ENCODE peak calls at places on chromosome 11, in ten cellular contexts. One of them, this sample, is unnamed.
A peak's percentile ranks its signal among the peaks of the same experiment; 100 is the strongest.

GRCh38 chr11:45949992-45950407 is 27.5 kb downstream of the LARGE2 start:
- DNase-seq in foreskin fibroblast: no peak
- DNase-seq in neuronal stem cell: no peak
- DNase-seq in cardiac fibroblast: peak; percentile 12
- DNase-seq in vagina: no peak
- DNase-seq in A673: no peak
- DNase-seq in CD8-positive, alpha-beta T cell: no peak
- DNase-seq in CD8-positive, alpha-beta memory T cell: no peak
- DNase-seq in gastrocnemius medialis: no peak
- DNase-seq in pancreas: no peak
- DNase-seq in this sample: no peak

GRCh38 chr11:63770763-63771162 is 2.2 kb upstream of the ZFTA start:
- DNase-seq in foreskin fibroblast: peak; percentile 52
- DNase-seq in neuronal stem cell: no peak
- DNase-seq in cardiac fibroblast: no peak
- DNase-seq in vagina: no peak
- DNase-seq in A673: no peak
- DNase-seq in CD8-positive, alpha-beta T cell: no peak
- DNase-seq in CD8-positive, alpha-beta memory T cell: no peak
- DNase-seq in gastrocnemius medialis: no peak
- DNase-seq in pancreas: no peak
- DNase-seq in this sample: peak; percentile 32

GRCh38 chr11:43920598-43921419 is 21.6 kb upstream of the C11orf96 start:
- DNase-seq in foreskin fibroblast: peak; percentile 99
- DNase-seq in neuronal stem cell: no peak
- DNase-seq in cardiac fibroblast: peak; percentile 100
- DNase-seq in vagina: peak; percentile 99
- DNase-seq in A673: peak; percentile 94
- DNase-seq in CD8-positive, alpha-beta T cell: no peak
- DNase-seq in CD8-positive, alpha-beta memory T cell: no peak
- DNase-seq in gastrocnemius medialis: peak; percentile 79
- DNase-seq in pancreas: no peak
- DNase-seq in this sample: peak; percentile 100

GRCh38 chr11:45075519-45075918 is 70.9 kb upstream of the PRDM11 start:
- DNase-seq in foreskin fibroblast: no peak
- DNase-seq in neuronal stem cell: no peak
- DNase-seq in cardiac fibroblast: no peak
- DNase-seq in vagina: no peak
- DNase-seq in A673: no peak
- DNase-seq in CD8-positive, alpha-beta T cell: no peak
- DNase-seq in CD8-positive, alpha-beta memory T cell: no peak
- DNase-seq in gastrocnemius medialis: no peak
- DNase-seq in pancreas: no peak
- DNase-seq in this sample: no peak

GRCh38 chr11:18745251-18745650 is 19.3 kb upstream of the IGSF22 start:
- DNase-seq in foreskin fibroblast: no peak
- DNase-seq in neuronal stem cell: no peak
- DNase-seq in cardiac fibroblast: no peak
- DNase-seq in vagina: no peak
- DNase-seq in A673: no peak
- DNase-seq in CD8-positive, alpha-beta T cell: no peak
- DNase-seq in CD8-positive, alpha-beta memory T cell: no peak
- DNase-seq in gastrocnemius medialis: no peak
- DNase-seq in pancreas: no peak
- DNase-seq in this sample: no peak

GRCh38 chr11:65478411-65479183 is 20.2 kb upstream of the MALAT1 start:
- DNase-seq in foreskin fibroblast: peak; percentile 67
- DNase-seq in neuronal stem cell: no peak
- DNase-seq in cardiac fibroblast: peak; percentile 87
- DNase-seq in vagina: peak; percentile 91
- DNase-seq in A673: no peak
- DNase-seq in CD8-positive, alpha-beta T cell: no peak
- DNase-seq in CD8-positive, alpha-beta memory T cell: no peak
- DNase-seq in gastrocnemius medialis: no peak
- DNase-seq in pancreas: peak; percentile 78
- DNase-seq in this sample: peak; percentile 71

GRCh38 chr11:100612766-100613165 is 74.3 kb upstream of the ARHGAP42 start:
- DNase-seq in foreskin fibroblast: no peak
- DNase-seq in neuronal stem cell: no peak
- DNase-seq in cardiac fibroblast: no peak
- DNase-seq in vagina: no peak
- DNase-seq in A673: no peak
- DNase-seq in CD8-positive, alpha-beta T cell: no peak
- DNase-seq in CD8-positive, alpha-beta memory T cell: no peak
- DNase-seq in gastrocnemius medialis: no peak
- DNase-seq in pancreas: no peak
- DNase-seq in this sample: no peak

GRCh38 chr11:129743029-129743846 is 72.4 kb upstream of the TMEM45B start:
- DNase-seq in foreskin fibroblast: peak; percentile 15
- DNase-seq in neuronal stem cell: no peak
- DNase-seq in cardiac fibroblast: no peak
- DNase-seq in vagina: no peak
- DNase-seq in A673: no peak
- DNase-seq in CD8-positive, alpha-beta T cell: no peak
- DNase-seq in CD8-positive, alpha-beta memory T cell: no peak
- DNase-seq in gastrocnemius medialis: no peak
- DNase-seq in pancreas: no peak
- DNase-seq in this sample: no peak

GRCh38 chr11:1852885-1853284 is at the start of gene LSP1:
- DNase-seq in foreskin fibroblast: no peak
- DNase-seq in neuronal stem cell: no peak
- DNase-seq in cardiac fibroblast: no peak
- DNase-seq in vagina: no peak
- DNase-seq in A673: no peak
- DNase-seq in CD8-positive, alpha-beta T cell: peak; percentile 81
- DNase-seq in CD8-positive, alpha-beta memory T cell: peak; percentile 69
- DNase-seq in gastrocnemius medialis: no peak
- DNase-seq in pancreas: peak; percentile 77
- DNase-seq in this sample: no peak

GRCh38 chr11:45942381-45942780 is 19.9 kb downstream of the LARGE2 start:
- DNase-seq in foreskin fibroblast: no peak
- DNase-seq in neuronal stem cell: no peak
- DNase-seq in cardiac fibroblast: no peak
- DNase-seq in vagina: no peak
- DNase-seq in A673: no peak
- DNase-seq in CD8-positive, alpha-beta T cell: no peak
- DNase-seq in CD8-positive, alpha-beta memory T cell: no peak
- DNase-seq in gastrocnemius medialis: no peak
- DNase-seq in pancreas: no peak
- DNase-seq in this sample: no peak

GRCh38 chr11:93131709-93132108 is 66.1 kb downstream of the SLC36A4 start:
- DNase-seq in foreskin fibroblast: no peak
- DNase-seq in neuronal stem cell: no peak
- DNase-seq in cardiac fibroblast: no peak
- DNase-seq in vagina: no peak
- DNase-seq in A673: peak; percentile 37
- DNase-seq in CD8-positive, alpha-beta T cell: no peak
- DNase-seq in CD8-positive, alpha-beta memory T cell: no peak
- DNase-seq in gastrocnemius medialis: no peak
- DNase-seq in pancreas: no peak
- DNase-seq in this sample: peak; percentile 10

GRCh38 chr11:14015711-14016110 is 53.2 kb downstream of the SPON1 start:
- DNase-seq in foreskin fibroblast: peak; percentile 80
- DNase-seq in neuronal stem cell: peak; percentile 5
- DNase-seq in cardiac fibroblast: peak; percentile 43
- DNase-seq in vagina: no peak
- DNase-seq in A673: no peak
- DNase-seq in CD8-positive, alpha-beta T cell: no peak
- DNase-seq in CD8-positive, alpha-beta memory T cell: no peak
- DNase-seq in gastrocnemius medialis: no peak
- DNase-seq in pancreas: no peak
- DNase-seq in this sample: peak; percentile 22

GRCh38 chr11:14544611-14545010 is 24.4 kb upstream of the PSMA1 start:
- DNase-seq in foreskin fibroblast: peak; percentile 36
- DNase-seq in neuronal stem cell: no peak
- DNase-seq in cardiac fibroblast: peak; percentile 64
- DNase-seq in vagina: no peak
- DNase-seq in A673: no peak
- DNase-seq in CD8-positive, alpha-beta T cell: no peak
- DNase-seq in CD8-positive, alpha-beta memory T cell: no peak
- DNase-seq in gastrocnemius medialis: no peak
- DNase-seq in pancreas: no peak
- DNase-seq in this sample: peak; percentile 91

GRCh38 chr11:69537126-69537525 is 55.7 kb downstream of the LINC01488 start:
- DNase-seq in foreskin fibroblast: no peak
- DNase-seq in neuronal stem cell: no peak
- DNase-seq in cardiac fibroblast: no peak
- DNase-seq in vagina: no peak
- DNase-seq in A673: no peak
- DNase-seq in CD8-positive, alpha-beta T cell: no peak
- DNase-seq in CD8-positive, alpha-beta memory T cell: no peak
- DNase-seq in gastrocnemius medialis: no peak
- DNase-seq in pancreas: peak; percentile 30
- DNase-seq in this sample: no peak

DNA sequence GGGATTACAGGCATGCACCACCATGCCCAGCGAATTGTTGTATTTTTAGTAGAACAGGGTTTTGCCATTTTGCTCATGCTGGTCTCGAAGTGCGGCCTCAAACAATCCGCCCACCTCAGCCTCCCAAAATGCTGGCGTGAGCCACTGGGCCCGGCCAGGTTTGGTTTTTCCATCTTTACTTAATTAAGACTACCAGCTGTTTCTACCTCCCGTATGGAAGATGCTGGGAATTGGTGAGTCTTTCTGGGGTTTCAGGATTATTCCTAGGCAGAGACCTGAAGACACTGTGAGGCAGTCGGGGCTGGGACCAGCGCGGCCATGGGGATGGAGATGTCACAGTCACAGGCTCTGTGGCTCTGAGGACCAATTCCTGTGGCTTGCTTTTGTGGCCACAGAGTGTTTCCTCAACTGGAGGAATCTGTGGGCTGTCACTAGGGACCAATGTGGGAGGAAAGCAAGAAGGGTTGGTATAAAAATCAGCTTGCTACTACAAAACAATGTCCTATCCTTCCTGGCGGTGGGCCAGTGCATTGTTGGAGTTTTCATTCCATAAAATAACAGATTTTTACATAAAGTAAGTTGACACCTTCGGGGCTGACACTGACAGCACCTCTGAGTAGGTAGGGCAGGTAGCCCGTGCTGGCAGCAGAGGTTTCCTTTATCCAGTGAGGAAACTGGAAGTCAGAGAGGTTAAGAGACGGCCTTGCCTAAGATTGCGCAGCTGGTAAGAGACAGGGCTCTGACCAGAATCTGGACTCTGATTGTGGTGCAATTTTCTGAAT is 8.4 kb upstream of the FTH1 start:
- DNase-seq in foreskin fibroblast: no peak
- DNase-seq in neuronal stem cell: no peak
- DNase-seq in cardiac fibroblast: peak; percentile 31
- DNase-seq in vagina: no peak
- DNase-seq in A673: no peak
- DNase-seq in CD8-positive, alpha-beta T cell: no peak
- DNase-seq in CD8-positive, alpha-beta memory T cell: no peak
- DNase-seq in gastrocnemius medialis: no peak
- DNase-seq in pancreas: peak; percentile 44
- DNase-seq in this sample: no peak
- H3K4me3 ChIP-seq in foreskin fibroblast: no peak overlapping the region
- H3K4me3 ChIP-seq in neuronal stem cell: no peak overlapping the region
- H3K4me3 ChIP-seq in cardiac fibroblast: no peak overlapping the region
- H3K4me3 ChIP-seq in vagina: no peak overlapping the region
- H3K4me3 ChIP-seq in A673: no peak overlapping the region
- H3K4me3 ChIP-seq in CD8-positive, alpha-beta T cell: no peak overlapping the region
- H3K4me3 ChIP-seq in CD8-positive, alpha-beta memory T cell: no peak overlapping the region
- H3K4me3 ChIP-seq in gastrocnemius medialis: no peak overlapping the region
- H3K4me3 ChIP-seq in pancreas: peak overlapping the region; percentile 14
- H3K4me3 ChIP-seq in this sample: no peak overlapping the region

GRCh38 chr11:12225046-12225739 is 114.8 kb downstream of the MICAL2 start:
- DNase-seq in foreskin fibroblast: no peak
- DNase-seq in neuronal stem cell: no peak
- DNase-seq in cardiac fibroblast: no peak
- DNase-seq in vagina: no peak
- DNase-seq in A673: no peak
- DNase-seq in CD8-positive, alpha-beta T cell: no peak
- DNase-seq in CD8-positive, alpha-beta memory T cell: no peak
- DNase-seq in gastrocnemius medialis: no peak
- DNase-seq in pancreas: no peak
- DNase-seq in this sample: no peak
- H3K4me3 ChIP-seq in foreskin fibroblast: no peak overlapping the region
- H3K4me3 ChIP-seq in neuronal stem cell: no peak overlapping the region
- H3K4me3 ChIP-seq in cardiac fibroblast: no peak overlapping the region
- H3K4me3 ChIP-seq in vagina: no peak overlapping the region
- H3K4me3 ChIP-seq in A673: no peak overlapping the region
- H3K4me3 ChIP-seq in CD8-positive, alpha-beta T cell: no peak overlapping the region
- H3K4me3 ChIP-seq in CD8-positive, alpha-beta memory T cell: no peak overlapping the region
- H3K4me3 ChIP-seq in gastrocnemius medialis: no peak overlapping the region
- H3K4me3 ChIP-seq in pancreas: no peak overlapping the region
- H3K4me3 ChIP-seq in this sample: no peak overlapping the region

GRCh38 chr11:130852589-130852988 is 63.7 kb downstream of the SNX19 start:
- DNase-seq in foreskin fibroblast: no peak
- DNase-seq in neuronal stem cell: no peak
- DNase-seq in cardiac fibroblast: no peak
- DNase-seq in vagina: peak; percentile 29
- DNase-seq in A673: no peak
- DNase-seq in CD8-positive, alpha-beta T cell: no peak
- DNase-seq in CD8-positive, alpha-beta memory T cell: no peak
- DNase-seq in gastrocnemius medialis: no peak
- DNase-seq in pancreas: no peak
- DNase-seq in this sample: no peak

GRCh38 chr11:130849215-130849568 is 67.1 kb downstream of the SNX19 start:
- DNase-seq in foreskin fibroblast: peak; percentile 91
- DNase-seq in neuronal stem cell: no peak
- DNase-seq in cardiac fibroblast: peak; percentile 88
- DNase-seq in vagina: no peak
- DNase-seq in A673: no peak
- DNase-seq in CD8-positive, alpha-beta T cell: no peak
- DNase-seq in CD8-positive, alpha-beta memory T cell: no peak
- DNase-seq in gastrocnemius medialis: no peak
- DNase-seq in pancreas: no peak
- DNase-seq in this sample: no peak

GRCh38 chr11:130858215-130858614 is 58.1 kb downstream of the SNX19 start:
- DNase-seq in foreskin fibroblast: no peak
- DNase-seq in neuronal stem cell: no peak
- DNase-seq in cardiac fibroblast: no peak
- DNase-seq in vagina: peak; percentile 52
- DNase-seq in A673: peak; percentile 42
- DNase-seq in CD8-positive, alpha-beta T cell: no peak
- DNase-seq in CD8-positive, alpha-beta memory T cell: no peak
- DNase-seq in gastrocnemius medialis: no peak
- DNase-seq in pancreas: no peak
- DNase-seq in this sample: no peak

GRCh38 chr11:130850185-130850944 is 65.9 kb downstream of the SNX19 start:
- DNase-seq in foreskin fibroblast: no peak
- DNase-seq in neuronal stem cell: no peak
- DNase-seq in cardiac fibroblast: no peak
- DNase-seq in vagina: peak; percentile 40
- DNase-seq in A673: no peak
- DNase-seq in CD8-positive, alpha-beta T cell: no peak
- DNase-seq in CD8-positive, alpha-beta memory T cell: no peak
- DNase-seq in gastrocnemius medialis: no peak
- DNase-seq in pancreas: no peak
- DNase-seq in this sample: no peak

GRCh38 chr11:130854483-130854882 is 61.8 kb downstream of the SNX19 start:
- DNase-seq in foreskin fibroblast: no peak
- DNase-seq in neuronal stem cell: no peak
- DNase-seq in cardiac fibroblast: no peak
- DNase-seq in vagina: no peak
- DNase-seq in A673: no peak
- DNase-seq in CD8-positive, alpha-beta T cell: no peak
- DNase-seq in CD8-positive, alpha-beta memory T cell: no peak
- DNase-seq in gastrocnemius medialis: no peak
- DNase-seq in pancreas: no peak
- DNase-seq in this sample: no peak
- H3K4me3 ChIP-seq in foreskin fibroblast: no peak overlapping the region
- H3K4me3 ChIP-seq in neuronal stem cell: no peak overlapping the region
- H3K4me3 ChIP-seq in cardiac fibroblast: no peak overlapping the region
- H3K4me3 ChIP-seq in vagina: no peak overlapping the region
- H3K4me3 ChIP-seq in A673: no peak overlapping the region
- H3K4me3 ChIP-seq in CD8-positive, alpha-beta T cell: no peak overlapping the region
- H3K4me3 ChIP-seq in CD8-positive, alpha-beta memory T cell: no peak overlapping the region
- H3K4me3 ChIP-seq in gastrocnemius medialis: no peak overlapping the region
- H3K4me3 ChIP-seq in pancreas: no peak overlapping the region
- H3K4me3 ChIP-seq in this sample: no peak overlapping the region

GRCh38 chr11:94795799-94796580 is 27.8 kb downstream of the AMOTL1 start:
- DNase-seq in foreskin fibroblast: no peak
- DNase-seq in neuronal stem cell: no peak
- DNase-seq in cardiac fibroblast: no peak
- DNase-seq in vagina: no peak
- DNase-seq in A673: no peak
- DNase-seq in CD8-positive, alpha-beta T cell: no peak
- DNase-seq in CD8-positive, alpha-beta memory T cell: no peak
- DNase-seq in gastrocnemius medialis: no peak
- DNase-seq in pancreas: no peak
- DNase-seq in this sample: no peak
- H3K4me3 ChIP-seq in foreskin fibroblast: no peak overlapping the region
- H3K4me3 ChIP-seq in neuronal stem cell: no peak overlapping the region
- H3K4me3 ChIP-seq in cardiac fibroblast: peak overlapping the region; percentile 45
- H3K4me3 ChIP-seq in vagina: no peak overlapping the region
- H3K4me3 ChIP-seq in A673: no peak overlapping the region
- H3K4me3 ChIP-seq in CD8-positive, alpha-beta T cell: no peak overlapping the region
- H3K4me3 ChIP-seq in CD8-positive, alpha-beta memory T cell: no peak overlapping the region
- H3K4me3 ChIP-seq in gastrocnemius medialis: no peak overlapping the region
- H3K4me3 ChIP-seq in pancreas: no peak overlapping the region
- H3K4me3 ChIP-seq in this sample: no peak overlapping the region

This sample was measured in fibroblast of villous mesenchyme.